ENCODE peak calls at places on chromosomes 16 and 17, in nine cellular contexts. One of them, this sample, is unnamed.

GRCh38 chr17:19313746-19314651 is 48.5 kb downstream of the B9D1 start:
- DNase-seq in astrocyte of the spinal cord: no peak
- DNase-seq in dorsolateral prefrontal cortex: peak; percentile 37
- DNase-seq in heart right ventricle: no peak
- DNase-seq in OCI-LY7: no peak
- DNase-seq in fibroblast of pulmonary artery: peak; percentile 34
- DNase-seq in foreskin fibroblast: peak; percentile 55
- DNase-seq in esophagus muscularis mucosa: no peak
- DNase-seq in AG09309: no peak
- DNase-seq in this sample: no peak

GRCh38 chr16:84730406-84731106 is 30.8 kb downstream of the USP10 start:
- DNase-seq in astrocyte of the spinal cord: peak; percentile 93
- DNase-seq in dorsolateral prefrontal cortex: no peak
- DNase-seq in esophagus muscularis mucosa: no peak
- DNase-seq in heart right ventricle: peak; percentile 57
- DNase-seq in AG09309: peak; percentile 76
- DNase-seq in foreskin fibroblast: peak; percentile 94
- DNase-seq in OCI-LY7: peak; percentile 59
- DNase-seq in fibroblast of pulmonary artery: peak; percentile 95
- DNase-seq in this sample: peak; percentile 78

GRCh38 chr17:7403043-7403901 is 625 bp downstream of the TMEM256 start:
- DNase-seq in AG09309: peak; percentile 8
- DNase-seq in dorsolateral prefrontal cortex: no peak
- DNase-seq in foreskin fibroblast: peak; percentile 82
- DNase-seq in fibroblast of pulmonary artery: no peak
- DNase-seq in OCI-LY7: peak; percentile 16
- DNase-seq in esophagus muscularis mucosa: peak; percentile 95
- DNase-seq in astrocyte of the spinal cord: no peak
- DNase-seq in heart right ventricle: peak; percentile 74
- DNase-seq in this sample: no peak

GRCh38 chr17:64118452-64118979 is 11.4 kb downstream of the ERN1 start:
- DNase-seq in OCI-LY7: no peak
- DNase-seq in fibroblast of pulmonary artery: peak; percentile 66
- DNase-seq in AG09309: no peak
- DNase-seq in astrocyte of the spinal cord: no peak
- DNase-seq in dorsolateral prefrontal cortex: no peak
- DNase-seq in foreskin fibroblast: peak; percentile 71
- DNase-seq in heart right ventricle: peak; percentile 48
- DNase-seq in esophagus muscularis mucosa: no peak
- DNase-seq in this sample: no peak

GRCh38 chr17:42010898-42011516 is 6.2 kb downstream of the DNAJC7 start:
- DNase-seq in dorsolateral prefrontal cortex: no peak
- DNase-seq in heart right ventricle: no peak
- DNase-seq in astrocyte of the spinal cord: no peak
- DNase-seq in AG09309: no peak
- DNase-seq in OCI-LY7: no peak
- DNase-seq in fibroblast of pulmonary artery: peak; percentile 55
- DNase-seq in foreskin fibroblast: peak; percentile 45
- DNase-seq in esophagus muscularis mucosa: no peak
- DNase-seq in this sample: no peak

GRCh38 chr17:74227271-74227670 is 13.9 kb downstream of the TTYH2 start:
- DNase-seq in fibroblast of pulmonary artery: no peak
- DNase-seq in dorsolateral prefrontal cortex: no peak
- DNase-seq in heart right ventricle: no peak
- DNase-seq in esophagus muscularis mucosa: no peak
- DNase-seq in OCI-LY7: no peak
- DNase-seq in foreskin fibroblast: no peak
- DNase-seq in AG09309: no peak
- DNase-seq in astrocyte of the spinal cord: no peak
- DNase-seq in this sample: no peak

GRCh38 chr17:75411328-75412067 is 6.0 kb upstream of the GRB2 start:
- DNase-seq in fibroblast of pulmonary artery: no peak
- DNase-seq in esophagus muscularis mucosa: no peak
- DNase-seq in AG09309: no peak
- DNase-seq in astrocyte of the spinal cord: no peak
- DNase-seq in OCI-LY7: no peak
- DNase-seq in dorsolateral prefrontal cortex: no peak
- DNase-seq in heart right ventricle: no peak
- DNase-seq in foreskin fibroblast: no peak
- DNase-seq in this sample: no peak

GRCh38 chr17:12113156-12113555 is 92.5 kb downstream of the MAP2K4 start:
- DNase-seq in fibroblast of pulmonary artery: no peak
- DNase-seq in esophagus muscularis mucosa: no peak
- DNase-seq in heart right ventricle: peak; percentile 6
- DNase-seq in AG09309: no peak
- DNase-seq in astrocyte of the spinal cord: no peak
- DNase-seq in dorsolateral prefrontal cortex: no peak
- DNase-seq in foreskin fibroblast: no peak
- DNase-seq in OCI-LY7: no peak
- DNase-seq in this sample: no peak

GRCh38 chr17:76077582-76078110 is 1.3 kb upstream of the ZACN start:
- DNase-seq in fibroblast of pulmonary artery: no peak
- DNase-seq in astrocyte of the spinal cord: no peak
- DNase-seq in AG09309: no peak
- DNase-seq in foreskin fibroblast: no peak
- DNase-seq in OCI-LY7: peak; percentile 39
- DNase-seq in dorsolateral prefrontal cortex: no peak
- DNase-seq in heart right ventricle: no peak
- DNase-seq in esophagus muscularis mucosa: no peak
- DNase-seq in this sample: no peak

GRCh38 chr16:28163699-28164584 is 47.8 kb downstream of the XPO6 start:
- DNase-seq in astrocyte of the spinal cord: peak; percentile 86
- DNase-seq in fibroblast of pulmonary artery: peak; percentile 89
- DNase-seq in foreskin fibroblast: peak; percentile 69
- DNase-seq in OCI-LY7: no peak
- DNase-seq in heart right ventricle: no peak
- DNase-seq in dorsolateral prefrontal cortex: no peak
- DNase-seq in AG09309: peak; percentile 60
- DNase-seq in esophagus muscularis mucosa: no peak
- DNase-seq in this sample: peak; percentile 49

GRCh38 chr16:85437161-85438052 is 175.7 kb upstream of the GSE1 start:
- DNase-seq in esophagus muscularis mucosa: no peak
- DNase-seq in OCI-LY7: no peak
- DNase-seq in AG09309: no peak
- DNase-seq in dorsolateral prefrontal cortex: no peak
- DNase-seq in foreskin fibroblast: peak; percentile 59
- DNase-seq in heart right ventricle: no peak
- DNase-seq in fibroblast of pulmonary artery: no peak
- DNase-seq in astrocyte of the spinal cord: no peak
- DNase-seq in this sample: no peak

GRCh38 chr16:31042866-31043265 is 9.5 kb downstream of the STX4 start:
- DNase-seq in foreskin fibroblast: no peak
- DNase-seq in OCI-LY7: no peak
- DNase-seq in dorsolateral prefrontal cortex: no peak
- DNase-seq in AG09309: no peak
- DNase-seq in fibroblast of pulmonary artery: no peak
- DNase-seq in esophagus muscularis mucosa: no peak
- DNase-seq in heart right ventricle: no peak
- DNase-seq in astrocyte of the spinal cord: no peak
- DNase-seq in this sample: no peak
- H3K4me3 ChIP-seq in foreskin fibroblast: no peak overlapping the region
- H3K4me3 ChIP-seq in OCI-LY7: no peak overlapping the region
- H3K4me3 ChIP-seq in dorsolateral prefrontal cortex: no peak overlapping the region
- H3K4me3 ChIP-seq in AG09309: no peak overlapping the region
- H3K4me3 ChIP-seq in fibroblast of pulmonary artery: no peak overlapping the region
- H3K4me3 ChIP-seq in esophagus muscularis mucosa: no peak overlapping the region
- H3K4me3 ChIP-seq in heart right ventricle: no peak overlapping the region
- H3K4me3 ChIP-seq in astrocyte of the spinal cord: no peak overlapping the region
- H3K4me3 ChIP-seq in this sample: no peak overlapping the region

GRCh38 chr16:14485811-14486519 is 144.1 kb downstream of the PARN start:
- DNase-seq in heart right ventricle: no peak
- DNase-seq in astrocyte of the spinal cord: no peak
- DNase-seq in fibroblast of pulmonary artery: no peak
- DNase-seq in dorsolateral prefrontal cortex: no peak
- DNase-seq in AG09309: no peak
- DNase-seq in foreskin fibroblast: no peak
- DNase-seq in esophagus muscularis mucosa: peak; percentile 83
- DNase-seq in OCI-LY7: no peak
- DNase-seq in this sample: no peak
- H3K4me3 ChIP-seq in heart right ventricle: peak overlapping the region; percentile 37
- H3K4me3 ChIP-seq in astrocyte of the spinal cord: no peak overlapping the region
- H3K4me3 ChIP-seq in fibroblast of pulmonary artery: no peak overlapping the region
- H3K4me3 ChIP-seq in dorsolateral prefrontal cortex: peak overlapping the region; percentile 56
- H3K4me3 ChIP-seq in AG09309: no peak overlapping the region
- H3K4me3 ChIP-seq in foreskin fibroblast: no peak overlapping the region
- H3K4me3 ChIP-seq in esophagus muscularis mucosa: no peak overlapping the region
- H3K4me3 ChIP-seq in OCI-LY7: no peak overlapping the region
- H3K4me3 ChIP-seq in this sample: no peak overlapping the region

DNA sequence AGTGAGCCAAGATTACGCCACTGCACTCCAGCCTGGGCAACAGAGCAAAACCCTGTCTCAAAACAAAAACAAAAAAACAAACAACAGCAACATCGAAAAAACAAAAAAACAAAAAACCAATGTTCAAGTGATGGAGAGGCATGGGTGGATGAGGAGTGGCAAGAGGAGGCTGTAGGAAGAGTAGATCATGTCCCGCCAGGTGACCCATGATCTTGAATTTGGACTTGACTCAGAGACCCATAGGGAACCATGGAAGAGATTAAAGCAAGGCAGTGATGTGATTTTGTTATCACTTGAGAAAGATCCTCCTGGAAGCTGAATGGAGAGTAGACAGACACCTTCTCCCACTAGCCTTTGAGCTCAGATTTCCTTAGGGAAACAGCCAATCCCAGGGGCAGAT is 11.2 kb downstream of the ABAT start:
- DNase-seq in AG09309: no peak
- DNase-seq in fibroblast of pulmonary artery: no peak
- DNase-seq in foreskin fibroblast: no peak
- DNase-seq in esophagus muscularis mucosa: no peak
- DNase-seq in heart right ventricle: no peak
- DNase-seq in OCI-LY7: no peak
- DNase-seq in dorsolateral prefrontal cortex: no peak
- DNase-seq in astrocyte of the spinal cord: no peak
- DNase-seq in this sample: no peak
- H3K4me3 ChIP-seq in AG09309: no peak overlapping the region
- H3K4me3 ChIP-seq in fibroblast of pulmonary artery: no peak overlapping the region
- H3K4me3 ChIP-seq in foreskin fibroblast: no peak overlapping the region
- H3K4me3 ChIP-seq in esophagus muscularis mucosa: no peak overlapping the region
- H3K4me3 ChIP-seq in heart right ventricle: no peak overlapping the region
- H3K4me3 ChIP-seq in OCI-LY7: no peak overlapping the region
- H3K4me3 ChIP-seq in dorsolateral prefrontal cortex: peak overlapping the region; percentile 21
- H3K4me3 ChIP-seq in astrocyte of the spinal cord: no peak overlapping the region
- H3K4me3 ChIP-seq in this sample: no peak overlapping the region

GRCh38 chr17:14395255-14395654 is 94.4 kb downstream of the HS3ST3B1 start:
- DNase-seq in foreskin fibroblast: no peak
- DNase-seq in astrocyte of the spinal cord: no peak
- DNase-seq in heart right ventricle: no peak
- DNase-seq in OCI-LY7: no peak
- DNase-seq in AG09309: no peak
- DNase-seq in esophagus muscularis mucosa: no peak
- DNase-seq in dorsolateral prefrontal cortex: no peak
- DNase-seq in fibroblast of pulmonary artery: no peak
- DNase-seq in this sample: no peak
- H3K4me3 ChIP-seq in foreskin fibroblast: no peak overlapping the region
- H3K4me3 ChIP-seq in astrocyte of the spinal cord: no peak overlapping the region
- H3K4me3 ChIP-seq in heart right ventricle: no peak overlapping the region
- H3K4me3 ChIP-seq in OCI-LY7: no peak overlapping the region
- H3K4me3 ChIP-seq in AG09309: no peak overlapping the region
- H3K4me3 ChIP-seq in esophagus muscularis mucosa: no peak overlapping the region
- H3K4me3 ChIP-seq in dorsolateral prefrontal cortex: no peak overlapping the region
- H3K4me3 ChIP-seq in fibroblast of pulmonary artery: no peak overlapping the region
- H3K4me3 ChIP-seq in this sample: no peak overlapping the region

GRCh38 chr17:77527394-77527793 is 386.6 kb downstream of the SEC14L1 start:
- DNase-seq in AG09309: no peak
- DNase-seq in dorsolateral prefrontal cortex: no peak
- DNase-seq in fibroblast of pulmonary artery: no peak
- DNase-seq in foreskin fibroblast: no peak
- DNase-seq in astrocyte of the spinal cord: no peak
- DNase-seq in esophagus muscularis mucosa: no peak
- DNase-seq in OCI-LY7: no peak
- DNase-seq in heart right ventricle: no peak
- DNase-seq in this sample: no peak

GRCh38 chr17:77529328-77529650 is 388.5 kb downstream of the SEC14L1 start:
- DNase-seq in heart right ventricle: no peak
- DNase-seq in astrocyte of the spinal cord: no peak
- DNase-seq in dorsolateral prefrontal cortex: no peak
- DNase-seq in fibroblast of pulmonary artery: no peak
- DNase-seq in OCI-LY7: no peak
- DNase-seq in AG09309: no peak
- DNase-seq in foreskin fibroblast: no peak
- DNase-seq in esophagus muscularis mucosa: no peak
- DNase-seq in this sample: no peak

GRCh38 chr17:77526728-77527355 is 386.1 kb downstream of the SEC14L1 start:
- DNase-seq in heart right ventricle: no peak
- DNase-seq in OCI-LY7: no peak
- DNase-seq in foreskin fibroblast: no peak
- DNase-seq in esophagus muscularis mucosa: no peak
- DNase-seq in astrocyte of the spinal cord: no peak
- DNase-seq in AG09309: no peak
- DNase-seq in fibroblast of pulmonary artery: no peak
- DNase-seq in dorsolateral prefrontal cortex: no peak
- DNase-seq in this sample: no peak

GRCh38 chr17:77528516-77529327 is 388.0 kb downstream of the SEC14L1 start:
- DNase-seq in esophagus muscularis mucosa: no peak
- DNase-seq in AG09309: no peak
- DNase-seq in foreskin fibroblast: peak; percentile 24
- DNase-seq in heart right ventricle: no peak
- DNase-seq in OCI-LY7: no peak
- DNase-seq in astrocyte of the spinal cord: no peak
- DNase-seq in fibroblast of pulmonary artery: no peak
- DNase-seq in dorsolateral prefrontal cortex: no peak
- DNase-seq in this sample: no peak

DNA sequence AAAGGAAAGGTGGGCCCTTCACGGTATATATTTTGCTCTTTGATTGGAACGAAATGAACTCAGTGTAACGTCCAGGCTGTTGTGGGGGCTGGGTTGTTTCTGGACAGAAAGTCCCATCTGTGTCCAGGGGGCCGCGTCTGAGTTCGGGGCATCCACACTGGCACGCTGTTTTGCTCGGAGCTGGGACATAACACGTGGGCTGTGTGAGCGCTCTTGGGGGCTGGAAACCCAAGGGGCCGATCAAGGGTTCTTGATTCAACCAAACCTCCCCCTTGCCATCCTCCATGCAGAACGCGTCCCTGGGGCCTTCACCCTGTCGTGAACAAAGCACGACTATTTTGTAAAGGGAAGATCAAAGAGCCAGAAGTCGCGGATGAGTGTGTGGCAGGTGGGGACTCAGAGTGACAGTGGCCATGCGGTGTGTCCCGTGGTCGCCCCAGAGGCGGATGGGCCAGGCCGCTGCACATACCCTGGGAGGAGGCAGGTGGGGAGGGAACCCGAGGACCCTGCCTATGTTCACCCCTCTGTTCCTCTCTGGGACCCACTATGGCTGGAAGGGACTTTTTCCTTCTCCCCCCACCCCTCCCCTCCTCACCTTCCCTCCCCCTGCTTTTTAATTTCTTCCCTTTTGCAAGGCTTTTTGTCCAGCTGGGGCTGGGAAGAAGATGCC is 387.2 kb downstream of the SEC14L1 start:
- DNase-seq in heart right ventricle: no peak
- DNase-seq in dorsolateral prefrontal cortex: no peak
- DNase-seq in foreskin fibroblast: no peak
- DNase-seq in esophagus muscularis mucosa: no peak
- DNase-seq in astrocyte of the spinal cord: no peak
- DNase-seq in OCI-LY7: no peak
- DNase-seq in AG09309: no peak
- DNase-seq in fibroblast of pulmonary artery: no peak
- DNase-seq in this sample: no peak
- H3K4me3 ChIP-seq in heart right ventricle: peak overlapping the region; percentile 22
- H3K4me3 ChIP-seq in dorsolateral prefrontal cortex: peak overlapping the region; percentile 65
- H3K4me3 ChIP-seq in foreskin fibroblast: no peak overlapping the region
- H3K4me3 ChIP-seq in esophagus muscularis mucosa: peak overlapping the region; percentile 42
- H3K4me3 ChIP-seq in astrocyte of the spinal cord: no peak overlapping the region
- H3K4me3 ChIP-seq in OCI-LY7: no peak overlapping the region
- H3K4me3 ChIP-seq in AG09309: peak overlapping the region; percentile 33
- H3K4me3 ChIP-seq in fibroblast of pulmonary artery: no peak overlapping the region
- H3K4me3 ChIP-seq in this sample: peak overlapping the region; percentile 47

GRCh38 chr17:55734128-55734781 is 11.6 kb upstream of the TMEM100 start:
- DNase-seq in astrocyte of the spinal cord: no peak
- DNase-seq in dorsolateral prefrontal cortex: no peak
- DNase-seq in AG09309: no peak
- DNase-seq in OCI-LY7: peak; percentile 45
- DNase-seq in foreskin fibroblast: peak; percentile 50
- DNase-seq in heart right ventricle: no peak
- DNase-seq in fibroblast of pulmonary artery: no peak
- DNase-seq in esophagus muscularis mucosa: no peak
- DNase-seq in this sample: no peak
- H3K4me3 ChIP-seq in astrocyte of the spinal cord: no peak overlapping the region
- H3K4me3 ChIP-seq in dorsolateral prefrontal cortex: no peak overlapping the region
- H3K4me3 ChIP-seq in AG09309: no peak overlapping the region
- H3K4me3 ChIP-seq in OCI-LY7: no peak overlapping the region
- H3K4me3 ChIP-seq in foreskin fibroblast: no peak overlapping the region
- H3K4me3 ChIP-seq in heart right ventricle: no peak overlapping the region
- H3K4me3 ChIP-seq in fibroblast of pulmonary artery: no peak overlapping the region
- H3K4me3 ChIP-seq in esophagus muscularis mucosa: no peak overlapping the region
- H3K4me3 ChIP-seq in this sample: no peak overlapping the region